ENCODE peak calls at places on chromosomes 12 and 14, in four cellular contexts. O, G, M and W are unnamed samples.

GRCh38 chr12:47360771-47361388 is 281.1 kb upstream of the AMIGO2 start:
- DNase-seq in O (no peak), G (no peak), M (peak), W (no peak)

GRCh38 chr12:78101181-78101876 is 270.6 kb downstream of the NAV3 start:
- DNase-seq in O (no peak), G (no peak), M (no peak), W (no peak)

GRCh38 chr12:125944446-125944845 is 879.2 kb downstream of the AACS start:
- DNase-seq in O (no peak), M (no peak), G (no peak), W (no peak)

GRCh38 chr12:106879612-106880011 is 76.1 kb upstream of the TMEM263 start:
- DNase-seq in M (no peak), O (no peak), G (no peak), W (no peak)

GRCh38 chr12:24751181-24751580 is 197.7 kb downstream of the BCAT1 start:
- DNase-seq in O (no peak), G (no peak), M (no peak), W (no peak)

GRCh38 chr14:54343276-54344121 is 53.3 kb upstream of the CDKN3 start:
- DNase-seq in G (no peak), M (no peak), O (no peak), W (peak)

GRCh38 chr14:55578511-55578910 is 1.5 kb upstream of the KTN1 start:
- DNase-seq in G (no peak), O (no peak), M (peak), W (no peak)

GRCh38 chr14:105473033-105473676 is 1.5 kb upstream of the CRIP2 start:
- DNase-seq in G (no peak), M (no peak), O (no peak), W (no peak)

GRCh38 chr12:51056242-51056641 is 8.1 kb downstream of the LETMD1 start:
- DNase-seq in O (no peak), M (no peak), G (no peak), W (no peak)

GRCh38 chr12:121789800-121790748 is 3.4 kb downstream of the RHOF start:
- DNase-seq in M (no peak), O (no peak), G (peak), W (no peak)

GRCh38 chr12:62602445-62603060 is 135.9 kb downstream of the MON2 start:
- DNase-seq in O (peak), M (peak), G (peak), W (peak)

GRCh38 chr14:91127411-91127810 is 13.5 kb downstream of the DGLUCY start:
- DNase-seq in M (no peak), O (no peak), G (no peak), W (no peak)

GRCh38 chr12:11727133-11727664 is 77.7 kb downstream of the ETV6 start:
- DNase-seq in G (peak), M (no peak), O (no peak), W (peak)

GRCh38 chr14:65495196-65495595 is 82.7 kb downstream of the FUT8 start:
- DNase-seq in O (no peak), M (no peak), G (no peak), W (no peak)

GRCh38 chr12:24903305-24904088 is 45.4 kb downstream of the BCAT1 start:
- DNase-seq in G (no peak), O (no peak), M (no peak), W (no peak)

GRCh38 chr12:68374315-68374982 is 42.3 kb upstream of the MDM1 start:
- DNase-seq in G (peak), M (no peak), O (no peak), W (no peak)

GRCh38 chr12:103933237-103933636 is 3.0 kb downstream of the HSP90B1 start:
- DNase-seq in G (no peak), O (no peak), M (no peak), W (no peak)

GRCh38 chr12:25655702-25656101 is 102.6 kb upstream of the LMNTD1 start:
- DNase-seq in M (no peak), O (no peak), G (no peak), W (no peak)

GRCh38 chr12:132423251-132424117 is 66.5 kb upstream of the FBRSL1 start:
- DNase-seq in G (no peak), O (peak), M (peak), W (peak)

GRCh38 chr14:52318829-52319604 is 4.9 kb downstream of the PTGER2 start:
- DNase-seq in M (no peak), G (no peak), O (no peak), W (no peak)

GRCh38 chr12:72271741-72272661 is at the start of gene TRHDE:
- DNase-seq in G (no peak), M (no peak), O (peak), W (no peak)

GRCh38 chr12:75868501-75868900 is 163.1 kb downstream of the PHLDA1 start:
- DNase-seq in G (no peak), O (no peak), M (no peak), W (no peak)

GRCh38 chr12:26034371-26035142 is 76.1 kb downstream of the RASSF8 start:
- DNase-seq in O (no peak), G (no peak), M (no peak), W (no peak)

GRCh38 chr12:18580286-18580685 is 157.5 kb downstream of the PLCZ1 start:
- DNase-seq in O (no peak), M (no peak), G (no peak), W (no peak)

GRCh38 chr12:45379261-45379660 is 163.4 kb downstream of the ANO6 start:
- DNase-seq in M (peak), O (no peak), G (no peak), W (no peak)

GRCh38 chr12:26971963-26972362 is 33.7 kb downstream of the FGFR1OP2 start:
- DNase-seq in O (no peak), G (peak), M (no peak), W (no peak)

GRCh38 chr12:47742253-47742825 is 16.3 kb downstream of the RAPGEF3 start:
- DNase-seq in M (peak), G (no peak), O (peak), W (peak)

GRCh38 chr14:90491221-90491867 is 94.5 kb downstream of the CALM1 start:
- DNase-seq in G (no peak), O (no peak), M (no peak), W (no peak)

GRCh38 chr14:30143617-30144016 is 216.0 kb upstream of the PRKD1 start:
- DNase-seq in O (no peak), M (no peak), G (no peak), W (no peak)

GRCh38 chr14:60087664-60088063 is 4.1 kb upstream of the PCNX4 start:
- DNase-seq in O (no peak), M (peak), G (no peak), W (no peak)

GRCh38 chr14:100393906-100394732 is 71.0 kb downstream of the SLC25A47 start:
- DNase-seq in O (no peak), G (no peak), M (peak), W (no peak)

GRCh38 chr12:29023436-29024076 is 125.5 kb upstream of the FAR2 start:
- DNase-seq in M (no peak), O (no peak), G (no peak), W (no peak)

GRCh38 chr12:25100203-25100602 is 94.8 kb downstream of the DNAI7 start:
- DNase-seq in M (no peak), O (no peak), G (no peak), W (no peak)

GRCh38 chr14:52663850-52664249 is 31.5 kb downstream of the ERO1A start:
- DNase-seq in M (no peak), O (no peak), G (no peak), W (no peak)

GRCh38 chr12:57821474-57822214 is 3.1 kb upstream of the AVIL start:
- DNase-seq in O (no peak), M (no peak), G (no peak), W (no peak)

GRCh38 chr14:32477406-32477805 is 148.3 kb downstream of the AKAP6 start:
- DNase-seq in G (no peak), M (no peak), O (no peak), W (no peak)

GRCh38 chr12:33588082-33588712 is 148.6 kb upstream of the SYT10 start:
- DNase-seq in G (no peak), O (no peak), M (peak), W (no peak)

GRCh38 chr14:36256131-36256801 is 64.2 kb downstream of the MBIP start:
- DNase-seq in M (no peak), O (no peak), G (no peak), W (no peak)

DNA sequence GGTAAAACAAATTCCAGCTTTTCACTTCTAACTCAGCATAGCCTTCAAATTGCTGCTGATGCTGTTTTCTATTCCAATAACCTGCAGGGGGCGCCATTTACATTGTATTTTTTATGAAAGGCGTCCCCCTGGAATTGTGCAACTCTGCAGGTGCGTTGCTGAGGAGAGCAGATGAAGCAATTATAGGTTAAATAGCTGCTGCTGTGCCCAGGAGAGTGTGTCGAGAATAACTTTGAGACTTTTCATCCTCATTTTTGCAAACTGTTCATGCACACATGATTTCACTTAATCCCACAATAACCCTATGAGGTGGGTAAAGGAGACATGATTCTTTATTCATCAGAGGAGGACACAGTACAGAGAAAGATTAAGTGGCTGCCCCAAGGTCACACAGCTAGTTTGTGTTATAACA is 75.7 kb downstream of the MYRFL start:
- DNase-seq in O (peak), M (peak), G (no peak), W (peak)
- TF ChIP-seq SP1 in O (no peak), M (no peak), G (no peak), W (no peak)

GRCh38 chr14:92584856-92585255 is 71.3 kb downstream of the RIN3 start:
- DNase-seq in O (no peak), G (no peak), M (no peak), W (no peak)
- TF ChIP-seq NR2C2 in O (no peak), G (no peak), M (no peak), W (no peak)

GRCh38 chr12:3772380-3772779 is 19.5 kb upstream of the CRACR2A start:
- DNase-seq in G (no peak), M (no peak), O (no peak), W (no peak)
- TF ChIP-seq SP1 in G (no peak), M (no peak), O (no peak), W (no peak)

GRCh38 chr12:56074396-56074795 is 5.6 kb upstream of the ERBB3 start:
- DNase-seq in G (no peak), M (no peak), O (no peak), W (no peak)
- TF ChIP-seq NR2C2 in G (no peak), M (no peak), O (no peak), W (no peak)

GRCh38 chr14:68111733-68112270 is 292.2 kb downstream of the RAD51B start:
- DNase-seq in G (no peak), O (no peak), M (no peak), W (no peak)
- TF ChIP-seq SP1 in G (no peak), O (no peak), M (no peak), W (no peak)

GRCh38 chr14:68591786-68592185 is 201.1 kb downstream of the ZFP36L1 start:
- DNase-seq in G (no peak), M (no peak), O (no peak), W (no peak)

GRCh38 chr14:68585690-68586089 is 207.2 kb downstream of the ZFP36L1 start:
- DNase-seq in G (no peak), M (no peak), O (no peak), W (no peak)

GRCh38 chr14:68592948-68593347 is 199.9 kb downstream of the ZFP36L1 start:
- DNase-seq in M (no peak), G (no peak), O (no peak), W (no peak)

GRCh38 chr14:68590233-68590535 is 202.7 kb downstream of the ZFP36L1 start:
- DNase-seq in G (no peak), O (no peak), M (no peak), W (no peak)

GRCh38 chr14:68589447-68590232 is 203.2 kb downstream of the ZFP36L1 start:
- DNase-seq in G (no peak), O (no peak), M (no peak), W (no peak)
- TF ChIP-seq NR2C2 in G (no peak), O (no peak), M (no peak), W (no peak)

DNA sequence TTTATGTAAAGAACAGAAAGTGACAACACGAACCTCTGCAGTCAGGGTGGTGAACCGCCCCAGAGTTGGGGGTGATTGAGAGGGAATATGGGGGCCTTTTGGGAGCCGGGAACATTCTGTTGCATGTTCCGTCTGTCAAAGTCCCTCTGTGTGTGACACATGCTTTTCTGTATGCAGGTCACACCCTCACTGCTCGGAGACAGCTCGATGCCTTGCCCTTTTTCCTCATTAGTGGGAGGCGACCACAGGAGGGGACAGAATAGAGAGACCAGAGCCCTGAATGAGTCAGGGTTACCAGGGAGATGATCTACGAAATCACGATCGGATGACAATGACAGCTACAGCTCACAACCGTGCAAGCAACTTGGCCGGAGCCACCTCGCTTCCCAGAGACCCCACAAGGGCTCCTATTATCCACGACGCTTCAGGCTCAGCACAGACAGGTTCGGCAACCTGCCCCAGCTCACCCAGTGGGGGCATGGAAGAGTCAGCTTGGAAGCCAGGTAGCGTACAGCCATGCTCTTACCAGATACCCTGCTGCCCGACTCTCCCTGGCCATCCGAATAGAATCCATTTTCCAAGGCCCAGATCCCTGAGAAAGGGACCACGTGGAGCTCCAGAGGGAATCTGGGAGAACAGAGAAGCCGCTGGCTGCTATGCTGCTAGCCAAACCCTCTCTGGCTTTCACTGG is 38.8 kb downstream of the TESC start:
- DNase-seq in O (no peak), M (peak), G (no peak), W (no peak)
- TF ChIP-seq SP1 in O (no peak), M (no peak), G (no peak), W (no peak)

GRCh38 chr12:96046543-96047137 is 11.3 kb upstream of the LTA4H start:
- DNase-seq in G (no peak), O (no peak), M (no peak), W (no peak)
- TF ChIP-seq NR2C2 in G (no peak), O (no peak), M (no peak), W (no peak)

GRCh38 chr12:105774037-105774436 is 364.7 kb downstream of the NUAK1 start:
- DNase-seq in G (no peak), M (no peak), O (no peak), W (no peak)

GRCh38 chr12:105773501-105773900 is 365.3 kb downstream of the NUAK1 start:
- DNase-seq in G (no peak), M (no peak), O (no peak), W (no peak)

GRCh38 chr12:105769486-105769885 is 369.3 kb downstream of the NUAK1 start:
- DNase-seq in M (no peak), G (no peak), O (no peak), W (no peak)

GRCh38 chr12:105775351-105775750 is 363.4 kb downstream of the NUAK1 start:
- DNase-seq in M (peak), G (no peak), O (no peak), W (no peak)
- TF ChIP-seq SP1 in M (no peak), G (no peak), O (no peak), W (no peak)

GRCh38 chr12:53805801-53806200 is 54.0 kb upstream of the CISTR start:
- DNase-seq in M (no peak), G (no peak), O (no peak), W (no peak)
- TF ChIP-seq NR2C2 in M (no peak), G (no peak), O (no peak), W (no peak)